ENCODE peak calls at places on chromosomes 7 and 10, in ten cellular contexts. N, U, T, G, E, B, Q, W, L and C are unnamed samples.

GRCh38 chr7:34087892-34088891 is 182.9 kb downstream of the BMPER start:
- DNase-seq in U (peak; percentile 68), E (peak; percentile 45), Q (peak; percentile 16), W (no peak), B (peak; percentile 63), G (no peak), L (peak; percentile 61), T (no peak), N (no peak), C (no peak)

GRCh38 chr10:77541944-77542343 is 95.7 kb downstream of the KCNMA1 start:
- DNase-seq in L (no peak), W (no peak), G (no peak), U (no peak), E (no peak), B (no peak), Q (no peak), N (no peak), T (no peak), C (no peak)

GRCh38 chr10:85601526-85601925 is 765.1 kb downstream of the GRID1 start:
- DNase-seq in L (no peak), U (no peak), Q (no peak), T (no peak), B (no peak), W (no peak), N (no peak), G (no peak), E (no peak), C (no peak)

GRCh38 chr10:46229144-46229563 is 57.6 kb upstream of the ANTXRL start:
- DNase-seq in Q (peak; percentile 46), E (no peak), N (no peak), L (peak; percentile 38), B (peak; percentile 18), T (peak; percentile 48), U (peak; percentile 45), G (no peak), W (no peak), C (peak; percentile 34)

GRCh38 chr10:46555713-46556514 is 544 bp downstream of the GPRIN2 start:
- DNase-seq in G (no peak), E (no peak), N (no peak), T (no peak), Q (no peak), W (peak; percentile 53), U (no peak), L (no peak), B (no peak), C (peak; percentile 47)

GRCh38 chr10:31706921-31707571 is 221.6 kb downstream of the ARHGAP12 start:
- DNase-seq in G (no peak), L (peak; percentile 49), Q (no peak), T (no peak), N (no peak), E (no peak), U (no peak), B (no peak), W (peak; percentile 73), C (peak; percentile 76)

GRCh38 chr10:108591417-108591816 is 1331.9 kb downstream of the XPNPEP1 start:
- DNase-seq in N (no peak), T (no peak), W (no peak), U (peak; percentile 66), G (no peak), Q (no peak), L (peak; percentile 64), B (peak; percentile 34), E (peak; percentile 10), C (no peak)

GRCh38 chr7:157337316-157338149 is 729 bp downstream of the DNAJB6 start:
- DNase-seq in L (peak; percentile 88), E (peak; percentile 46), T (peak; percentile 68), N (peak; percentile 42), W (peak; percentile 80), B (peak; percentile 59), G (peak; percentile 60), U (peak; percentile 61), Q (peak; percentile 29), C (no peak)

GRCh38 chr10:44020322-44021111 is 364.4 kb downstream of the CXCL12 start:
- DNase-seq in W (no peak), T (no peak), U (no peak), N (no peak), L (no peak), Q (no peak), G (no peak), B (no peak), E (no peak), C (no peak)

GRCh38 chr7:142348921-142349401 is 91.1 kb upstream of the PRSS58 start:
- DNase-seq in B (no peak), L (no peak), U (no peak), W (no peak), E (no peak), N (no peak), Q (no peak), G (no peak), T (no peak), C (no peak)

GRCh38 chr7:130180571-130180971 is 24.6 kb downstream of the TMEM209 start:
- DNase-seq in B (peak; percentile 40), W (no peak), E (peak; percentile 54), T (no peak), L (peak; percentile 71), G (no peak), U (peak; percentile 89), Q (no peak), N (no peak), C (no peak)

GRCh38 chr7:106600569-106601373 is 60.2 kb downstream of the CCDC71L start:
- DNase-seq in B (no peak), G (no peak), N (no peak), Q (no peak), U (no peak), L (no peak), T (no peak), E (no peak), W (no peak), C (no peak)

GRCh38 chr7:158749396-158749795 is 44.8 kb upstream of the NCAPG2 start:
- DNase-seq in U (no peak), T (no peak), Q (no peak), B (no peak), G (no peak), E (no peak), N (no peak), L (no peak), W (no peak), C (no peak)

GRCh38 chr7:131800008-131800407 is 243.6 kb upstream of the PODXL start:
- DNase-seq in N (no peak), W (no peak), Q (no peak), U (no peak), G (no peak), E (no peak), L (no peak), B (no peak), T (no peak), C (no peak)

GRCh38 chr7:55533050-55533728 is 39.1 kb downstream of the VOPP1 start:
- DNase-seq in G (peak; percentile 55), E (peak; percentile 74), B (peak; percentile 62), W (peak; percentile 60), Q (no peak), U (peak; percentile 78), L (peak; percentile 67), T (peak; percentile 96), N (no peak), C (peak; percentile 95)

GRCh38 chr10:72308320-72308987 is 34.7 kb downstream of the DDIT4 start:
- DNase-seq in G (no peak), W (peak; percentile 79), N (no peak), B (peak; percentile 87), E (peak; percentile 85), L (peak; percentile 91), T (no peak), Q (peak; percentile 64), U (peak; percentile 93), C (peak; percentile 91)

GRCh38 chr10:33273295-33274002 is 61.0 kb downstream of the NRP1 start:
- DNase-seq in U (peak; percentile 84), L (peak; percentile 98), Q (peak; percentile 36), B (peak; percentile 98), G (no peak), N (peak; percentile 80), T (no peak), E (peak; percentile 92), W (peak; percentile 93), C (no peak)

GRCh38 chr7:86792260-86792659 is 148.6 kb downstream of the GRM3 start:
- DNase-seq in W (no peak), Q (no peak), L (no peak), G (no peak), B (no peak), T (no peak), N (no peak), E (no peak), U (no peak), C (no peak)

GRCh38 chr7:29408841-29409243 is 154.8 kb upstream of the PRR15 start:
- DNase-seq in Q (peak; percentile 61), T (peak; percentile 64), N (peak; percentile 82), G (no peak), E (peak; percentile 64), U (peak; percentile 84), W (no peak), L (peak; percentile 89), B (peak; percentile 83), C (no peak)

GRCh38 chr7:7018290-7018689 is 164.1 kb upstream of the C1GALT1 start:
- DNase-seq in U (no peak), B (peak; percentile 6), N (no peak), W (no peak), T (no peak), Q (no peak), E (no peak), L (no peak), G (no peak), C (no peak)

GRCh38 chr10:110324201-110324804 is 19.6 kb upstream of the SMNDC1 start:
- DNase-seq in U (peak; percentile 40), Q (no peak), B (no peak), L (peak; percentile 11), G (no peak), T (no peak), E (peak; percentile 70), N (no peak), W (no peak), C (no peak)

GRCh38 chr10:103759100-103759781 is 96.1 kb downstream of the SH3PXD2A start:
- DNase-seq in E (peak; percentile 84), W (peak; percentile 76), T (peak; percentile 43), B (peak; percentile 71), U (peak; percentile 83), L (peak; percentile 89), Q (peak; percentile 80), G (no peak), N (no peak), C (no peak)

GRCh38 chr7:46486264-46487206 is 565.5 kb upstream of the IGFBP3 start:
- DNase-seq in G (no peak), B (peak; percentile 89), U (peak; percentile 95), N (no peak), Q (no peak), L (peak; percentile 96), W (peak; percentile 81), E (peak; percentile 90), T (no peak), C (no peak)

GRCh38 chr7:54183055-54183454 is 359.1 kb upstream of the VSTM2A start:
- DNase-seq in G (no peak), B (no peak), N (no peak), E (no peak), W (no peak), U (no peak), L (no peak), Q (no peak), T (no peak), C (no peak)

GRCh38 chr10:31776159-31776558 is 152.5 kb downstream of the ARHGAP12 start:
- DNase-seq in W (no peak), T (no peak), U (no peak), E (no peak), L (no peak), Q (no peak), N (no peak), B (no peak), G (no peak), C (no peak)

GRCh38 chr7:128010392-128011078 is 20.7 kb downstream of the LRRC4 start:
- DNase-seq in Q (no peak), N (no peak), E (no peak), U (peak; percentile 20), B (no peak), L (peak; percentile 15), W (no peak), G (no peak), T (peak; percentile 13), C (no peak)

GRCh38 chr10:105195831-105196230 is 554.7 kb downstream of the SORCS3 start:
- DNase-seq in W (no peak), B (no peak), Q (peak; percentile 8), L (no peak), G (no peak), U (no peak), T (no peak), E (peak; percentile 99), N (peak; percentile 1), C (no peak)

GRCh38 chr7:36949711-36950600 is 225.7 kb upstream of the AOAH start:
- DNase-seq in T (no peak), L (peak; percentile 14), B (no peak), G (no peak), N (peak; percentile 73), W (no peak), Q (peak; percentile 88), U (no peak), E (peak; percentile 1), C (peak; percentile 76)